ENCODE peak calls at places on chromosomes 1 and 21, in nine cellular contexts. M is mammary epithelial cell, J is mesendoderm, V is esophagus squamous epithelium, D is AG04450, W is GM06990, B is SJSA1, Q is cardiac muscle cell, Z is hepatocyte. U is an unnamed sample.

GRCh38 chr1:18951818-18952391 is 4.6 kb downstream of the IFFO2 start:
- DNase-seq in M (peak), J (no peak), V (no peak), D (no peak), W (peak), B (no peak), Q (no peak), Z (no peak), U (no peak)

GRCh38 chr1:222995230-222995580 is 147.8 kb downstream of the TLR5 start:
- DNase-seq in M (peak), J (peak), V (no peak), D (no peak), W (no peak), B (no peak), Q (no peak), Z (no peak), U (no peak)

GRCh38 chr1:68426594-68426993 is 23.2 kb downstream of the RPE65 start:
- DNase-seq in M (no peak), J (no peak), V (no peak), D (no peak), W (no peak), B (no peak), Q (no peak), Z (no peak), U (no peak)

GRCh38 chr21:45499201-45499750 is 43.0 kb downstream of the SLC19A1 start:
- DNase-seq in M (no peak), J (no peak), V (no peak), D (no peak), W (no peak), B (no peak), Q (no peak), Z (no peak), U (no peak)

GRCh38 chr1:55071477-55071876 is 32.1 kb downstream of the PCSK9 start:
- DNase-seq in M (peak), J (peak), V (no peak), D (peak), W (no peak), B (no peak), Q (peak), Z (peak), U (no peak)

GRCh38 chr1:29624747-29625420 is 388.6 kb downstream of the PTPRU start:
- DNase-seq in M (no peak), J (no peak), V (no peak), D (no peak), W (no peak), B (peak), Q (no peak), Z (no peak), U (no peak)

GRCh38 chr1:214946615-214947014 is 135.9 kb upstream of the KCNK2 start:
- DNase-seq in M (no peak), J (no peak), V (no peak), D (no peak), W (no peak), B (no peak), Q (no peak), Z (no peak), U (no peak)

GRCh38 chr1:30819244-30819571 is 61.6 kb upstream of the LAPTM5 start:
- DNase-seq in M (no peak), J (no peak), V (no peak), D (no peak), W (no peak), B (no peak), Q (no peak), Z (no peak), U (no peak)

GRCh38 chr1:244918422-244919319 is 54.3 kb upstream of the HNRNPU start:
- DNase-seq in M (peak), J (peak), V (no peak), D (no peak), W (peak), B (peak), Q (peak), Z (peak), U (peak)

GRCh38 chr1:68112835-68113243 is 62.4 kb upstream of the DIRAS3 start:
- DNase-seq in M (peak), J (no peak), V (no peak), D (peak), W (no peak), B (no peak), Q (no peak), Z (no peak), U (no peak)

GRCh38 chr1:110555807-110556470 is 37.0 kb upstream of the KCNA10 start:
- DNase-seq in M (no peak), J (no peak), V (no peak), D (no peak), W (no peak), B (no peak), Q (no peak), Z (no peak), U (no peak)

GRCh38 chr1:207202480-207202879 is 98.4 kb downstream of the C4BPA start:
- DNase-seq in M (no peak), J (no peak), V (no peak), D (no peak), W (no peak), B (no peak), Q (no peak), Z (no peak), U (no peak)

GRCh38 chr1:246317723-246318359 is 189.2 kb downstream of the SMYD3 start:
- DNase-seq in M (peak), J (no peak), V (no peak), D (no peak), W (no peak), B (no peak), Q (no peak), Z (no peak), U (no peak)

GRCh38 chr21:42522771-42523170 is 9.1 kb downstream of the SLC37A1 start:
- DNase-seq in M (no peak), J (no peak), V (no peak), D (no peak), W (no peak), B (no peak), Q (no peak), Z (no peak), U (no peak)

GRCh38 chr21:42523211-42523610 is 9.6 kb downstream of the SLC37A1 start:
- DNase-seq in M (no peak), J (no peak), V (no peak), D (no peak), W (no peak), B (no peak), Q (no peak), Z (no peak), U (no peak)

GRCh38 chr21:42524341-42525227 is 10.9 kb downstream of the SLC37A1 start:
- DNase-seq in M (no peak), J (peak), V (no peak), D (no peak), W (peak), B (no peak), Q (peak), Z (peak), U (peak)

GRCh38 chr21:42525228-42525604 is 11.6 kb downstream of the SLC37A1 start:
- DNase-seq in M (peak), J (peak), V (no peak), D (no peak), W (no peak), B (no peak), Q (no peak), Z (peak), U (no peak)

GRCh38 chr21:42523941-42524340 is 10.3 kb downstream of the SLC37A1 start:
- DNase-seq in M (no peak), J (no peak), V (no peak), D (no peak), W (no peak), B (no peak), Q (no peak), Z (peak), U (no peak)
- H3K4me3 ChIP-seq in M (no peak), J (no peak), V (no peak), D (no peak), W (peak), B (no peak), Q (no peak), Z (no peak), U (no peak)

DNA sequence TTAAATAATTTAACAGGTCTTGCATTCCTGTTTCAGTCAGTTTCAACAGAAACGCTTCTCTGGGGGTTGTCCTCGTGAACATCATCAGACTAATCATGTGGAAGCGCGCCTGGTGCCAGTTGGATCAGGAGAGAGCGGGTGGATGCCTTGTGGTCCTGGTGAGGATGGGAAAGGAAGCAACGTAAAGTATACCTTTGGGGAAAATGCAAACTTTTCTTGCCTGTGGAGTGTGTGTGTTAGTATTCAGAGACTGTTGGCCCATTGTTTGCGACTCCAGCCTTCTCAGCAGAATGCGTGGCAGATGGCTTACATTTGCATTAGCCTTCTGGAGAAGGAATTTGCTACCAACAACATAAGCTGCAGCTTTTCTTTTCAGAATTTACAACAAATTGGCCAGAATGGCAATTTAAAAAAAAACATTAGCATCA is 173.9 kb downstream of the RWDD3 start:
- DNase-seq in M (no peak), J (peak), V (no peak), D (no peak), W (no peak), B (no peak), Q (no peak), Z (no peak), U (no peak)
- H3K4me3 ChIP-seq in M (no peak), J (no peak), V (no peak), D (no peak), W (no peak), B (no peak), Q (no peak), Z (no peak), U (no peak)

DNA sequence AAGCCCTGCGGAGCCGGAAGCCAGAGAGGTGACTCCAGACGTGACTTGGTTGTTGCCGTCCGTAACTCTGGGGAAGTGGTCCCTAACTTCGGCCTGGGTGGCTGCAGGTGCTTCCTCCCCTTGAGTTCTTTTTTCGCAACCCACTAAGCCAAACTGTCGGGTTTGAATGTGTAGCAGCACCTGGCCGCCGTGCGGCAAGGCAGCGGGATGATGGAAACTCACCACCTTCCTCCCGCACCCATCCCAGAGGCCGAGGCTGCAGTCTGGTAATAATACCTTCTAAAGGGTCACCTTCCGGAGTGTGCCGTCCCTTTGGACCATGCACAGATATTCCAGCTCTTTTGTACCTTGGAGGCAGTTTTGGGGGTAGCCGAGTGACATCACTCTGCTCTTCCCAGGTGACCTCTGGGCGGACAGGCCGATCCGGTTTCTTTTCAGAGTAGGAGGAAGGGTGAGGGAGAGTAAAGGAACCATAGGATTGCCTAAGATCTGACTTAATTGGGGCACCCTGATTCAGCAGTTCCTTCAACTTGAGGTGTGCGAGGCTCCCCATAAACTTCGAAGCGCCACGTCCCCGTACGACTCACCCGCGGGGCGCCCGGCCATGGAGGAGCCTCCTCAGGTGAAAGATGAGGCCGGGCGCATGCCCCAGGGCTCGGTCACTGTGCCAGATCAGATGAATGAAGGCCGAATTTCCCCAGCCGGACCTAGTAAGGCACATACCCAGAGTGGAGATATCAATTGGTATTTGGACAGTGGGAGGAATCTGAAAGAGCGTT is 1.0 kb downstream of the KCNK1 start:
- DNase-seq in M (peak), J (peak), V (no peak), D (no peak), W (peak), B (no peak), Q (peak), Z (peak), U (no peak)
- H3K4me3 ChIP-seq in M (peak), J (peak), V (peak), D (peak), W (peak), B (no peak), Q (peak), Z (peak), U (peak)

GRCh38 chr21:27290020-27290419 is 323.1 kb upstream of the ADAMTS5 start:
- DNase-seq in M (no peak), J (no peak), V (no peak), D (no peak), W (no peak), B (no peak), Q (no peak), Z (no peak), U (no peak)
- H3K4me3 ChIP-seq in M (no peak), J (no peak), V (no peak), D (no peak), W (no peak), B (no peak), Q (no peak), Z (no peak), U (no peak)

DNA sequence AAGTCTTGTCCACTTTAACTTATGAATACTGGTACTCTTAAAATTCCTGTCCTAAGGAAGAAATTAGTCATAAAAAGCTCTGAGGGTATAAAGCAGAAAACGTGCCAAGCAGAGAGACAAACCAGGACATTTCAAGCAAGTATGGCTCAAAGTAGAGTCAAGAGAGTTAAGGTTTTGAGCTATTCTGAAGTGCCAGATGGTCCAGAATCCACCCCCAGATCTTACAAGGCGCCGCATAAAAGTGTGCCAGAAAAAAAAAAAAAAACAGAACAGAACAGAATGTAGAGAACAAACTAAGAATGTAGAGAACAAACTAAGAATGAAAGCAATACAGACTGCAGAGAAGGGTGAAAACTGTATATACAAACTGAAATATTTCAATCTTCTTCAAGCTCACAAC is 12.5 kb downstream of the EPS15 start:
- DNase-seq in M (peak), J (no peak), V (no peak), D (peak), W (peak), B (no peak), Q (no peak), Z (peak), U (no peak)
- H3K4me3 ChIP-seq in M (no peak), J (no peak), V (peak), D (no peak), W (peak), B (no peak), Q (no peak), Z (no peak), U (peak)

DNA sequence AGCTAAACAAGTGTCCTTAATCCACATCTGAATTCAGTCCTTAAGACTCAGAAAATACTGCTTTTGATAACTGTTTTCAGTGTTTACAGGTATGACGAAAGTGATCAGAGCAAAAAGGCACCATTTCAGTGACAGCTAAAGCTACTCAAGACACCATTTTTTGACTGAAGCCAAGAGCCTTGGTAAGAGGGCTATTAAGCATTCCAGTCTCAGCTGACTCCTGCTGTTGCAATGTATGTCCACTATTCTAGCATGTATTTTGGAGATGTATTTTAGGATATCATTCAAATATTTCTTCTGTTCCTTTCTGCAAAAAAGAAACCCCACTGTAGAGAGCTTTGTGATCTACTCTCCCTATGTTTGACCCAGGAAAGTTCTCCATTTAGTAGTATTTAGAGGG is 4.2 kb downstream of the KMO start:
- DNase-seq in M (no peak), J (no peak), V (no peak), D (no peak), W (no peak), B (no peak), Q (no peak), Z (no peak), U (no peak)
- H3K4me3 ChIP-seq in M (no peak), J (no peak), V (no peak), D (no peak), W (no peak), B (no peak), Q (no peak), Z (no peak), U (no peak)

GRCh38 chr1:21334214-21335087 is 44.2 kb upstream of the ECE1 start:
- DNase-seq in M (peak), J (peak), V (peak), D (no peak), W (peak), B (peak), Q (peak), Z (peak), U (peak)
- H3K4me3 ChIP-seq in M (peak), J (no peak), V (peak), D (peak), W (peak), B (peak), Q (no peak), Z (no peak), U (peak)

GRCh38 chr1:151835596-151835995 is 4.0 kb upstream of the RORC start:
- DNase-seq in M (no peak), J (no peak), V (no peak), D (no peak), W (no peak), B (no peak), Q (no peak), Z (no peak), U (no peak)

GRCh38 chr1:151837197-151837596 is 2.4 kb downstream of the C2CD4D start:
- DNase-seq in M (no peak), J (no peak), V (no peak), D (no peak), W (no peak), B (no peak), Q (no peak), Z (no peak), U (no peak)

GRCh38 chr1:151838491-151839412 is 868 bp downstream of the C2CD4D start:
- DNase-seq in M (peak), J (peak), V (no peak), D (no peak), W (no peak), B (no peak), Q (peak), Z (peak), U (no peak)

GRCh38 chr1:151839457-151840409 is at the start of gene C2CD4D:
- DNase-seq in M (peak), J (peak), V (no peak), D (no peak), W (peak), B (peak), Q (peak), Z (peak), U (no peak)

GRCh38 chr1:151837841-151838490 is 1.7 kb downstream of the C2CD4D start:
- DNase-seq in M (no peak), J (peak), V (no peak), D (no peak), W (peak), B (no peak), Q (peak), Z (peak), U (no peak)
- H3K4me3 ChIP-seq in M (no peak), J (no peak), V (peak), D (peak), W (peak), B (no peak), Q (peak), Z (no peak), U (peak)